ENCODE peak calls at places on chromosome 22, in seven cellular contexts. C is nephron progenitor cell, H is activated B cell treated with CpG ODN at 0.5 μM for 24 hours, D is kidney, B is HFFc6, J is GM10248, O is cardiac fibroblast. U is an unnamed sample.

GRCh38 chr22:47049078-47049609 is 286.7 kb downstream of the TBC1D22A start:
- DNase-seq in J (peak), D (peak), C (no peak), B (no peak), O (no peak), H (no peak), U (no peak)

GRCh38 chr22:38423512-38424503 is 31.2 kb downstream of the KCNJ4 start:
- DNase-seq in H (no peak), B (no peak), C (no peak), O (no peak), D (peak), J (no peak), U (no peak)

GRCh38 chr22:41742918-41743317 is 43.6 kb downstream of the MEI1 start:
- DNase-seq in D (no peak), H (no peak), O (no peak), C (no peak), B (no peak), J (no peak), U (no peak)

GRCh38 chr22:33476716-33477115 is 418.5 kb upstream of the SYN3 start:
- DNase-seq in C (no peak), B (no peak), H (no peak), O (no peak), D (no peak), J (no peak), U (no peak)

GRCh38 chr22:37483594-37484114 is 2.5 kb downstream of the MFNG start:
- DNase-seq in O (no peak), H (no peak), J (no peak), B (no peak), C (no peak), D (no peak), U (no peak)

GRCh38 chr22:17396531-17396930 is 27.3 kb downstream of the CECR2 start:
- DNase-seq in J (no peak), C (no peak), D (no peak), H (no peak), O (no peak), B (no peak), U (no peak)

GRCh38 chr22:46355996-46356471 is 20.5 kb downstream of the TRMU start:
- DNase-seq in C (no peak), O (no peak), B (no peak), J (no peak), D (peak), H (no peak), U (no peak)

GRCh38 chr22:46971141-46971775 is 208.8 kb downstream of the TBC1D22A start:
- DNase-seq in D (peak), J (no peak), O (peak), H (no peak), C (peak), B (no peak), U (no peak)

GRCh38 chr22:17742528-17742902 is 31.8 kb downstream of the BID start:
- DNase-seq in D (no peak), H (peak), O (peak), B (peak), J (peak), C (peak), U (peak)

GRCh38 chr22:38751422-38752346 is 4.1 kb downstream of the SUN2 start:
- DNase-seq in J (peak), B (no peak), H (peak), C (no peak), O (no peak), D (peak), U (no peak)

GRCh38 chr22:47156352-47157092 is 394.1 kb downstream of the TBC1D22A start:
- DNase-seq in O (no peak), H (no peak), D (no peak), B (no peak), J (no peak), C (no peak), U (no peak)

GRCh38 chr22:41197046-41197807 is 7.9 kb upstream of the L3MBTL2 start:
- DNase-seq in D (peak), B (peak), O (peak), H (peak), C (peak), J (peak), U (peak)

GRCh38 chr22:37419916-37420655 is 7.2 kb downstream of the ELFN2 start:
- DNase-seq in C (peak), B (no peak), H (no peak), O (no peak), D (peak), J (no peak), U (no peak)

GRCh38 chr22:32712644-32713355 is 88.7 kb upstream of the TIMP3 start:
- DNase-seq in O (peak), H (no peak), B (peak), C (no peak), J (no peak), D (no peak), U (no peak)

GRCh38 chr22:23939017-23939357 is 22.0 kb downstream of the GSTT2B start:
- DNase-seq in J (no peak), H (no peak), O (no peak), B (no peak), D (no peak), C (no peak), U (no peak)

GRCh38 chr22:48389916-48390315 is 1437.8 kb downstream of the BRD1 start:
- DNase-seq in J (no peak), B (no peak), D (no peak), C (no peak), O (no peak), H (no peak), U (peak)

GRCh38 chr22:37018815-37019308 is 385 bp downstream of the TST start:
- DNase-seq in C (peak), H (no peak), O (peak), D (peak), B (peak), J (no peak), U (no peak)

GRCh38 chr22:48335442-48336139 is 1492.1 kb downstream of the BRD1 start:
- DNase-seq in J (no peak), O (no peak), C (no peak), B (no peak), D (peak), H (no peak), U (no peak)

GRCh38 chr22:36940676-36941075 is 27.2 kb downstream of the CSF2RB start:
- DNase-seq in D (no peak), B (no peak), C (no peak), O (no peak), J (peak), H (peak), U (no peak)

GRCh38 chr22:24565077-24565476 is 9.3 kb downstream of the SNRPD3 start:
- DNase-seq in J (no peak), H (no peak), D (no peak), C (no peak), O (no peak), B (no peak), U (no peak)

GRCh38 chr22:44618400-44618799 is 83.6 kb upstream of the PRR5 start:
- DNase-seq in C (no peak), J (no peak), B (no peak), H (no peak), O (no peak), D (no peak), U (peak)

GRCh38 chr22:43135565-43135964 is 7.6 kb downstream of the MCAT start:
- DNase-seq in J (no peak), H (no peak), O (no peak), B (no peak), D (no peak), C (no peak), U (no peak)

GRCh38 chr22:45905924-45906865 is 70.8 kb downstream of the WNT7B start:
- DNase-seq in O (peak), D (no peak), H (no peak), C (peak), B (peak), J (no peak), U (no peak)

GRCh38 chr22:44422742-44423370 is 75.2 kb downstream of the RTL6 start:
- DNase-seq in C (no peak), B (no peak), O (no peak), J (no peak), H (no peak), D (no peak), U (no peak)

GRCh38 chr22:38830026-38830844 is 13.6 kb downstream of the NPTXR start:
- DNase-seq in D (peak), O (no peak), H (no peak), B (no peak), J (no peak), C (no peak), U (no peak)

GRCh38 chr22:18100781-18101180 is 9.8 kb upstream of the TUBA8 start:
- DNase-seq in O (no peak), J (no peak), C (no peak), H (no peak), B (no peak), D (no peak), U (no peak)

DNA sequence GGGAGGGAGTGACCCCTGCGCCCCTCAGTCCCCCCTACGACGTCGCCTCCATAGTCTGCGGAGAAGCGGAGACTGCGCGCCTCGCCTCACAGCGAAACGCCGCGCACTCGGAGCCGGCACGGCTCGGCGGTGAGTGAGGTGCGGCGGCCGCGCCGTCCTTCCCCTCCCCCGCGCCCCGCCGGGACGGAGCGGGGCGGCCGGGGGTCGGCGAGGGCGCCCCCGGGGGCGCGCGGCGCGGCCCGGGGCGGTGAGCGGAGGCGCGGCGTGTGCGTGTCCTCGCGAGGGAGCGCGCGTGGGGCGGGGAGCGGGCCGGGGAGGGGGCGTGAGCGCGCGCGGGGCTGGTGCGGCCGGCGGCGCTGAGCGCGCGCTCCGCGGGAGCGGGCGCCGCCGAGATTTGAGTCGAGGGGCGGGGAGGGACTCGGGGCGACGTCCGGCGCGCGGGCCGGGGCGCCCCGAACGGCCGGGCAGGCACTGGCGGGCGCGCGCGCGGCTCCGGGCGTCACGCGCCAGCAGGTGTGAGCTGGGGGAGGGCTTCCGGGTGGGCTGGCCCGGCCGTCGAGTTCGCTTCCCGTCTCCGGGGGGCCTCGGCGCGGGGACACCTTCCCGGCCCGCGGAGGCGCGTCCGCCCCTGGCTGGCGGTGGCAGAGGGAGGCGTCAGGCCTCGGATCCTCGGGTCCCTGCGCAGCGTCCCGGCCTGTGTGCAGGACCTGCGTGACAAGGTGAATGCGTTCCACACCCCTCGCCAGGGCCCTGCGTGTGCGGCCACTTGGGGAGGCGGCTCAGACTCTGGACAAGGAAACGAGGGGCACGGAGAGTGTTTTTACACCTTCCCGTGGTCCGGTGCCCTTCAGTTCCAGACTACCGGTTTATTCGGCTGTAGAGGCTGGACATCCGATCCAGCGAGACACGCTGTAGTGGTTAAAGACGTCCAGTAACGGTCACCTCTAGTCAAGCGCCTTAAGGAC is 50.4 kb downstream of the FAM83F start:
- DNase-seq in J (peak), B (no peak), C (peak), H (peak), O (no peak), D (peak), U (peak)
- TF ChIP-seq CTCF in J (no peak), B (no peak), C (no peak), H (no peak), O (no peak), D (no peak), U (no peak)

GRCh38 chr22:19915287-19915954 is 26.2 kb upstream of the COMT start:
- DNase-seq in D (no peak), C (no peak), B (no peak), J (no peak), O (no peak), H (no peak), U (no peak)
- TF ChIP-seq CTCF in D (no peak), C (no peak), B (no peak), J (no peak), O (no peak), H (no peak), U (no peak)

GRCh38 chr22:31313366-31314147 is 21.3 kb upstream of the PIK3IP1 start:
- DNase-seq in J (peak), O (peak), C (peak), D (peak), H (peak), B (peak), U (no peak)
- TF ChIP-seq CTCF in J (peak), O (peak), C (peak), D (peak), H (no peak), B (peak), U (peak)

DNA sequence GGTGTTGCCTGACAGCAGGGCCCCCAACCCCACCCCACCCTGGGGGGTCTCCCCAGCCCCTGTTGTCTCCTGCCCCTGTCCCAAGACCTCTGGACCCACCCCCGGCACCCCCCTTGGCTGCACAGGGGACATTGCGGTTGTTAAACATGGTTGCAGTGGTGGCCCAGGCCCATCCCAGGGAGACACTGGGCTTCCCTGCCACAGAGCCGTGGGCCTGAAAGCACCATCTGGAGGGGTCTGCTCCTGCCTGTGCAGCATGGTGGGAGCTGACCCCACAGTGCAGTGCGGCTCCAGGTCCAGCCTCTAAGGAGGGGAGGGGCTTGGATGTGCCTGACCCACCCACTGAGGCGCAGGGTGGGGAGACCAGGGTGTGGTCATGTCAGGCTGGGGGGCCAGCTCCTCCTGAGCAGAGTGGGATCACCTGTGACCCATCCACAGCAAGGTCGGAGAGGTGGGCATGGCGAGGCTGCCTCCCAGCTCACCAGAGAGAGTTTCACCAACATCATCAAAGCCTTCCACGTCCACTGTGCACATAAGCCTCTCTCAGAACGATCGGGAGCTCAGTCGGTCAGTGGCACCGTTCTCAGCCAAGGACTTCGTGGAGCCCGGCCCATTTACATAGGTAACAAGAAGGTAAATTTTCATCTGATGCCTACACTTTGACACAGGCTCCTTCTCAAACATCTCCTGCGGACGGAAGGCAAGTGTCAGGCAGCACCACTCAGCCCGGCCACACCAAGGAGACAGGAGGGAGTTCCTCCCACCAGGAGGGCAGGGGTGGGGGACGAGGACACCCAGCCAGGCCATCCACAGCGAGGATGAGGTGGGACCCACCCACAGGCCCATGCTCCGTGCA is 201.1 kb downstream of the BRD1 start:
- DNase-seq in O (no peak), H (no peak), C (no peak), B (no peak), D (peak), J (no peak), U (no peak)
- TF ChIP-seq CTCF in O (no peak), H (no peak), C (no peak), B (no peak), D (no peak), J (no peak), U (no peak)

GRCh38 chr22:26828311-26828710 is 170.9 kb downstream of the MIAT start:
- DNase-seq in C (no peak), D (no peak), B (no peak), H (no peak), J (peak), O (no peak), U (no peak)

GRCh38 chr22:26825960-26826359 is 168.6 kb downstream of the MIAT start:
- DNase-seq in H (no peak), D (no peak), O (no peak), C (no peak), J (no peak), B (no peak), U (no peak)

GRCh38 chr22:26823966-26824365 is 166.6 kb downstream of the MIAT start:
- DNase-seq in B (no peak), D (no peak), O (no peak), H (no peak), J (no peak), C (no peak), U (no peak)

GRCh38 chr22:26822300-26822699 is 164.9 kb downstream of the MIAT start:
- DNase-seq in J (no peak), D (no peak), B (no peak), C (no peak), H (no peak), O (no peak), U (no peak)

DNA sequence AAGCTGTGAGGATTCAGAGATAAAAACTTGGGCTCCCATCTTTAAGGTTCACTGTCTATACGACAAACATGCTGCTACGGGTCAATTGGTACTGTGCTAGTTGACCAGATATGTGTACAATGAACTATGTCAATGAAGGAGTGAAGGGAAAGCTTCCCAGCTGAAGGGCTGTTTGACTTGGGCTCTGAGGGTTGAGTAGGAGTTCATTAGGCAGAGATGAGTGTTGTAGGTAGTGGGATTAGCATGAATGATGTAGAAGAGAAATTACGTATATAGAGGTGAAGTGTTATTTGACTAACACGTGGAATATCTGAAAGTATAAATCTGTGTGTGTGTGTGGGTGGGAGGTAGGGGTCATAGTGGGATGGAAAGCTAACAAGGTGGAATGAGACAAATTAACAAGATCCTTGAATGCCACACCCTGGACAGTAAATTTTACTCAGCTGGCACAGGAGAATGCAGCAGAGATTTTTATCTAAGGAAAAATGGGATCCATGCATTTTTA is 169.1 kb downstream of the MIAT start:
- DNase-seq in B (no peak), J (no peak), D (no peak), O (no peak), H (no peak), C (no peak), U (no peak)
- TF ChIP-seq CTCF in B (no peak), J (no peak), D (no peak), O (no peak), H (no peak), C (no peak), U (no peak)